ENCODE peak calls at places on chromosome 14, in eight cellular contexts. C, M, V, H, J, A, D and G are unnamed samples.

GRCh38 chr14:106039400-106039799 is 513.0 kb downstream of the TMEM121 start:
- DNase-seq in C (no peak), M (peak; percentile 21), V (peak; percentile 92), H (peak; percentile 66), J (no peak), A (no peak), D (peak; percentile 42), G (peak; percentile 52)

GRCh38 chr14:31937730-31938346 is 139.3 kb upstream of the ARHGAP5 start:
- DNase-seq in C (no peak), M (no peak), V (peak; percentile 87), H (peak; percentile 34), J (no peak), A (no peak), D (peak; percentile 99), G (peak; percentile 35)

GRCh38 chr14:44756577-44756976 is 205.2 kb downstream of the KLHL28 start:
- DNase-seq in C (no peak), M (no peak), V (no peak), H (no peak), J (no peak), A (no peak), D (no peak), G (no peak)

GRCh38 chr14:61388173-61388975 is 67.0 kb downstream of the PRKCH start:
- DNase-seq in C (no peak), M (no peak), V (peak; percentile 76), H (no peak), J (peak; percentile 50), A (no peak), D (peak; percentile 27), G (no peak)

GRCh38 chr14:96167224-96168148 is 37.2 kb upstream of the BDKRB2 start:
- DNase-seq in C (no peak), M (no peak), V (no peak), H (no peak), J (no peak), A (no peak), D (peak; percentile 81), G (no peak)

GRCh38 chr14:101077511-101078074 is 174.1 kb upstream of the RTL1 start:
- DNase-seq in C (no peak), M (no peak), V (peak; percentile 40), H (no peak), J (no peak), A (peak; percentile 71), D (peak; percentile 37), G (peak; percentile 64)

GRCh38 chr14:69685217-69685616 is 73.8 kb downstream of the SUSD6 start:
- DNase-seq in C (no peak), M (no peak), V (peak; percentile 87), H (peak; percentile 23), J (no peak), A (no peak), D (peak; percentile 93), G (no peak)

GRCh38 chr14:79090781-79091180 is 920.6 kb downstream of the NRXN3 start:
- DNase-seq in C (no peak), M (no peak), V (no peak), H (no peak), J (no peak), A (no peak), D (no peak), G (no peak)

GRCh38 chr14:99327050-99327449 is 55.1 kb upstream of the BCL11B start:
- DNase-seq in C (no peak), M (no peak), V (no peak), H (no peak), J (no peak), A (no peak), D (no peak), G (no peak)

GRCh38 chr14:93017898-93018297 is 94.9 kb downstream of the CHGA start:
- DNase-seq in C (no peak), M (no peak), V (no peak), H (no peak), J (no peak), A (no peak), D (no peak), G (no peak)

GRCh38 chr14:65290830-65291229 is 121.7 kb upstream of the FUT8 start:
- DNase-seq in C (no peak), M (no peak), V (peak; percentile 63), H (no peak), J (no peak), A (no peak), D (peak; percentile 88), G (no peak)

GRCh38 chr14:103056322-103057027 is 874 bp downstream of the CDC42BPB start:
- DNase-seq in C (peak; percentile 77), M (no peak), V (no peak), H (no peak), J (no peak), A (peak; percentile 84), D (peak; percentile 80), G (peak; percentile 91)

GRCh38 chr14:52850520-52850919 is 59.1 kb upstream of the GNPNAT1 start:
- DNase-seq in C (no peak), M (no peak), V (no peak), H (no peak), J (no peak), A (no peak), D (no peak), G (no peak)

GRCh38 chr14:100140452-100141132 is 18.9 kb downstream of the DEGS2 start:
- DNase-seq in C (no peak), M (no peak), V (no peak), H (no peak), J (no peak), A (peak; percentile 53), D (peak; percentile 30), G (no peak)

GRCh38 chr14:50678163-50678562 is 10.1 kb upstream of the SAV1 start:
- DNase-seq in C (no peak), M (no peak), V (no peak), H (no peak), J (no peak), A (no peak), D (no peak), G (no peak)

GRCh38 chr14:85415015-85415712 is 114.8 kb upstream of the FLRT2 start:
- DNase-seq in C (no peak), M (no peak), V (no peak), H (no peak), J (no peak), A (peak; percentile 17), D (peak; percentile 94), G (no peak)

GRCh38 chr14:34258318-34258717 is 203.7 kb downstream of the SPTSSA start:
- DNase-seq in C (no peak), M (no peak), V (no peak), H (no peak), J (no peak), A (no peak), D (peak; percentile 84), G (no peak)

GRCh38 chr14:95519699-95520098 is 3.2 kb upstream of the SYNE3 start:
- DNase-seq in C (peak; percentile 93), M (no peak), V (peak; percentile 90), H (peak; percentile 67), J (peak; percentile 55), A (no peak), D (no peak), G (no peak)

GRCh38 chr14:96304956-96305355 is 48.9 kb downstream of the BDKRB1 start:
- DNase-seq in C (no peak), M (no peak), V (peak; percentile 2), H (no peak), J (no peak), A (peak; percentile 56), D (peak; percentile 81), G (peak; percentile 38)

GRCh38 chr14:37678916-37679315 is 83.5 kb downstream of the TTC6 start:
- DNase-seq in C (no peak), M (no peak), V (no peak), H (no peak), J (no peak), A (no peak), D (no peak), G (no peak)

GRCh38 chr14:49971156-49972141 is 78.6 kb downstream of the ARF6 start:
- DNase-seq in C (no peak), M (no peak), V (peak; percentile 90), H (peak; percentile 50), J (peak; percentile 70), A (no peak), D (peak; percentile 58), G (no peak)

GRCh38 chr14:99209409-99209808 is 62.6 kb downstream of the BCL11B start:
- DNase-seq in C (no peak), M (no peak), V (no peak), H (no peak), J (no peak), A (no peak), D (no peak), G (no peak)

GRCh38 chr14:90301580-90302181 is 30.1 kb downstream of the NRDE2 start:
- DNase-seq in C (no peak), M (no peak), V (no peak), H (no peak), J (peak; percentile 3), A (no peak), D (peak; percentile 49), G (no peak)